ENCODE peak calls at places on chromosomes 1 and 21, in four cellular contexts. J, P, Q and D are unnamed samples.

GRCh38 chr1:50976890-50977574 is 7.0 kb downstream of the CDKN2C start:
- DNase-seq in J (peak; percentile 73), P (peak; percentile 56), Q (no peak), D (no peak)

GRCh38 chr1:240693036-240693435 is 81.1 kb upstream of the GREM2 start:
- DNase-seq in J (no peak), P (no peak), Q (no peak), D (no peak)

GRCh38 chr1:176691251-176692228 is 228.6 kb downstream of the PAPPA2 start:
- DNase-seq in J (no peak), P (no peak), Q (no peak), D (no peak)

GRCh38 chr1:175397103-175397502 is 204.5 kb upstream of the KIAA0040 start:
- DNase-seq in J (no peak), P (no peak), Q (no peak), D (no peak)

GRCh38 chr1:164726235-164726634 is 167.3 kb downstream of the PBX1 start:
- DNase-seq in J (no peak), P (no peak), Q (no peak), D (no peak)

GRCh38 chr1:198283222-198283621 is 126.4 kb downstream of the NEK7 start:
- DNase-seq in J (no peak), P (no peak), Q (no peak), D (no peak)

GRCh38 chr1:24795236-24795635 is 50.0 kb downstream of the CLIC4 start:
- DNase-seq in J (no peak), P (no peak), Q (no peak), D (no peak)

GRCh38 chr1:15543589-15544568 is 17.2 kb downstream of the DNAJC16 start:
- DNase-seq in J (no peak), P (no peak), Q (no peak), D (no peak)

GRCh38 chr1:12251442-12251841 is 21.6 kb downstream of the VPS13D start:
- DNase-seq in J (no peak), P (no peak), Q (no peak), D (no peak)

GRCh38 chr21:34722684-34723300 is 54.0 kb downstream of the CLIC6 start:
- DNase-seq in J (no peak), P (no peak), Q (peak; percentile 31), D (no peak)

GRCh38 chr1:236888903-236889302 is 93.8 kb downstream of the MTR start:
- DNase-seq in J (peak; percentile 71), P (peak; percentile 55), Q (no peak), D (no peak)

GRCh38 chr1:110040548-110040947 is 6.1 kb downstream of the STRIP1 start:
- DNase-seq in J (no peak), P (no peak), Q (no peak), D (no peak)

GRCh38 chr1:185050823-185051451 is 5.6 kb downstream of the RNF2 start:
- DNase-seq in J (no peak), P (no peak), Q (no peak), D (no peak)

GRCh38 chr1:213057264-213058059 is 6.4 kb downstream of the RPS6KC1 start:
- DNase-seq in J (no peak), P (no peak), Q (no peak), D (no peak)

GRCh38 chr21:28688381-28688780 is 304.3 kb downstream of the LTN1 start:
- DNase-seq in J (no peak), P (no peak), Q (no peak), D (no peak)

GRCh38 chr1:19710825-19711611 is 46.3 kb downstream of the HTR6 start:
- DNase-seq in J (no peak), P (no peak), Q (no peak), D (no peak)

GRCh38 chr21:41766883-41767605 is at the start of gene RIPK4:
- DNase-seq in J (peak; percentile 83), P (no peak), Q (peak; percentile 58), D (peak; percentile 65)

GRCh38 chr21:17554619-17555472 is 42.0 kb downstream of the CXADR start:
- DNase-seq in J (no peak), P (no peak), Q (no peak), D (no peak)

GRCh38 chr1:219113261-219113660 is 60.4 kb upstream of the LYPLAL1 start:
- DNase-seq in J (no peak), P (no peak), Q (no peak), D (no peak)

GRCh38 chr1:46719689-46720088 is 775 bp upstream of the EFCAB14 start:
- DNase-seq in J (no peak), P (no peak), Q (no peak), D (no peak)

GRCh38 chr1:89060091-89060490 is 4.9 kb downstream of the GBP1 start:
- DNase-seq in J (no peak), P (no peak), Q (no peak), D (no peak)

GRCh38 chr1:56374026-56374974 is 205.1 kb downstream of the PLPP3 start:
- DNase-seq in J (no peak), P (peak; percentile 69), Q (no peak), D (no peak)

GRCh38 chr1:156455362-156455761 is 45.2 kb downstream of the MEF2D start:
- DNase-seq in J (peak; percentile 34), P (no peak), Q (no peak), D (no peak)

GRCh38 chr1:201016211-201016651 is 7.3 kb downstream of the KIF21B start:
- DNase-seq in J (no peak), P (no peak), Q (no peak), D (peak; percentile 71)

GRCh38 chr1:111275780-111276433 is 14.7 kb upstream of the CHIA start:
- DNase-seq in J (no peak), P (no peak), Q (no peak), D (no peak)

GRCh38 chr21:46428286-46428685 is 30.4 kb upstream of the DIP2A start:
- DNase-seq in J (no peak), P (peak; percentile 51), Q (no peak), D (no peak)

GRCh38 chr21:42308914-42309752 is 6.1 kb downstream of the TFF3 start:
- DNase-seq in J (no peak), P (no peak), Q (no peak), D (no peak)

GRCh38 chr1:86137458-86137857 is 19.1 kb downstream of the COL24A1 start:
- DNase-seq in J (no peak), P (no peak), Q (no peak), D (no peak)

GRCh38 chr1:164675342-164675904 is 116.4 kb downstream of the PBX1 start:
- DNase-seq in J (no peak), P (no peak), Q (no peak), D (no peak)

GRCh38 chr21:31564439-31564838 is 95.1 kb upstream of the SOD1 start:
- DNase-seq in J (no peak), P (no peak), Q (no peak), D (no peak)

GRCh38 chr1:26694185-26694572 is 1.6 kb upstream of the ARID1A start:
- DNase-seq in J (no peak), P (no peak), Q (no peak), D (no peak)

GRCh38 chr1:155038602-155039307 is 5.1 kb downstream of the DCST1 start:
- DNase-seq in J (no peak), P (no peak), Q (no peak), D (no peak)

GRCh38 chr1:115364776-115365155 is 26.7 kb upstream of the NGF start:
- DNase-seq in J (no peak), P (no peak), Q (no peak), D (no peak)

GRCh38 chr1:93447481-93448291 is at the start of gene FNBP1L:
- DNase-seq in J (no peak), P (peak; percentile 78), Q (peak; percentile 46), D (peak; percentile 89)

GRCh38 chr1:93450331-93450730 is 2.4 kb downstream of the FNBP1L start:
- DNase-seq in J (no peak), P (no peak), Q (no peak), D (no peak)

GRCh38 chr1:93446837-93447451 is 974 bp upstream of the FNBP1L start:
- DNase-seq in J (no peak), P (peak; percentile 68), Q (no peak), D (no peak)

GRCh38 chr1:93448292-93448982 is 519 bp downstream of the FNBP1L start:
- DNase-seq in J (no peak), P (peak; percentile 72), Q (no peak), D (peak; percentile 43)

DNA sequence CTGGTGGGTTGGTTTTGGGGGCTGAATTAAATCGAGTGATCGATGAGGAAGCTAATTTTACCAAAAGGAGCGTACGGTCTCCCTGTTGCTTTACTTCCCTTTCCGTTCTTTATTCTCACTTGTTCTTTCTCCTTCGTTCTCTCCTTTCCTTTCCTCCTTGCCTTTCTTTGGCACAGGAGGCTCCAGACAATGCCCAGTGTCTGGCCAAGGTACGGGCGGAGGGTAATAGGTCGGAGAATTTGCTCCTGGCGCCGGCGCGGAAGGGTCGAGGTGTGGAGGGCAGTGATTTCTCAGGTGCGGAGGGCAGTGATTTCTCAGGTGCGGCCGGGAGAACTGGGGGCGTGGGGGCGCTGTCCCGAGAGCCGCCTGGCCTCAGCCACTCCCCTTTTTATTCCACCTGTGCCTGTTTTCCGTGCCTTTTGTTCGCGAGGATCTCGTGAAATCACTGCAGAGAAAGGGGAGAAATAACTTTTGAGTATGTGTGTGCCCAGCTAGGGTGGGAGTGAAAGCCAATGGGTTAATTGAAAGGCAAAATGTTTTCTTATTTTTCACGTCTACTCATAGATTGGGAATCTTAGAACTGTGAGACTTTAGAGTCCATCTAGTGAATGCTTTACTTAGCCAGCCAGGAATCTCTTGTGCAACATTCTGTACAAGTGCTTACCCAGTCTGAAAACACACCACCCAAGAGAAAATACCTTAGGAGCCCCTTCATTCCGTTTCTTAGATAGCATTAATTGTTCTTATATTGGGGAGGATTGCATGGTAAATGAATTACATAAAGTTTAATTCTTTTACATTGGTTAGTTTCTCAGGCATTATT is 1.3 kb downstream of the FNBP1L start:
- DNase-seq in J (no peak), P (no peak), Q (no peak), D (no peak)
- TF ChIP-seq CTCF in J (no peak), P (no peak), Q (no peak), D (no peak)

GRCh38 chr1:100543640-100544039 is 5.7 kb downstream of the GPR88 start:
- DNase-seq in J (no peak), P (peak; percentile 19), Q (peak; percentile 31), D (no peak)
- TF ChIP-seq CTCF in J (no peak), P (no peak), Q (peak; percentile 39), D (no peak)

DNA sequence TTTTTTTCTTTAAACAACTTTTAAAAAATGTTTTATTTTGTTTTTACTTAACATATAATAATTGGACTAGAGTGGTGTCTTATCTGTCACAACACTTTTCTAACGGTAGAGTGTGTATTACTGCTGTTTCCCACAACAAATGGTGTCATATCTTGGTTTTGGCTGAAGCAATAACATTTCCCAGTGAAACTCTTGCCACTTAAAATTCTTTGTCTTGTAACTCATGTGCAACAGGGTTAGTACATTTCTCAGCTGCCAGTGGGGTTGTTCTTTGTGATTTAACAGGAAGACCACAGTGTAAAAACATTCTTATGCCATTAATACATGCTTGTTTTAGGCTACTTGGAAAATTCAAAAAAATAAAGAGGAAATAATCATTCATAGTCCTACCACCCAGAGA is 43.5 kb downstream of the ALPL start:
- DNase-seq in J (no peak), P (no peak), Q (no peak), D (no peak)
- TF ChIP-seq CTCF in J (no peak), P (no peak), Q (no peak), D (no peak)

GRCh38 chr1:2212542-2213491 is 15.3 kb upstream of the SKI start:
- DNase-seq in J (peak; percentile 98), P (peak; percentile 93), Q (peak; percentile 69), D (peak; percentile 89)
- TF ChIP-seq CTCF in J (peak; percentile 54), P (no peak), Q (no peak), D (no peak)

GRCh38 chr21:45113543-45113942 is 39.2 kb downstream of the ADARB1 start:
- DNase-seq in J (no peak), P (no peak), Q (no peak), D (no peak)
- TF ChIP-seq CTCF in J (no peak), P (no peak), Q (no peak), D (no peak)